ENCODE peak calls at places on chromosomes 2 and 18, in six cellular contexts. W, N, A, D, L and K are unnamed samples.

GRCh38 chr18:63971320-63972071 is 1.6 kb downstream of the SERPINB8 start:
- DNase-seq in W (no peak), N (no peak), A (no peak), D (no peak), L (no peak), K (no peak)

GRCh38 chr2:77513191-77513590 is 9.0 kb downstream of the LRRTM4 start:
- DNase-seq in W (no peak), N (no peak), A (no peak), D (no peak), L (no peak), K (no peak)

GRCh38 chr2:1590611-1591460 is 153.5 kb downstream of the PXDN start:
- DNase-seq in W (peak; percentile 54), N (no peak), A (no peak), D (no peak), L (peak; percentile 31), K (peak; percentile 65)

GRCh38 chr2:230825354-230825753 is 39.4 kb upstream of the ITM2C start:
- DNase-seq in W (no peak), N (no peak), A (no peak), D (no peak), L (no peak), K (no peak)

GRCh38 chr2:162210385-162210784 is 32.9 kb downstream of the FAP start:
- DNase-seq in W (no peak), N (no peak), A (no peak), D (no peak), L (no peak), K (no peak)

GRCh38 chr2:120738786-120739771 is 3.4 kb downstream of the GLI2 start:
- DNase-seq in W (no peak), N (no peak), A (no peak), D (no peak), L (no peak), K (no peak)

GRCh38 chr2:160646684-160647444 is 153.3 kb upstream of the RBMS1 start:
- DNase-seq in W (no peak), N (no peak), A (no peak), D (no peak), L (no peak), K (no peak)

GRCh38 chr2:120684225-120684624 is 51.4 kb upstream of the GLI2 start:
- DNase-seq in W (peak; percentile 55), N (no peak), A (no peak), D (no peak), L (no peak), K (peak; percentile 47)

GRCh38 chr2:190069936-190070696 is 7.6 kb upstream of the MSTN start:
- DNase-seq in W (peak; percentile 80), N (peak; percentile 67), A (peak; percentile 26), D (no peak), L (no peak), K (peak; percentile 83)

GRCh38 chr2:240888130-240888889 is 7.6 kb downstream of the MAB21L4 start:
- DNase-seq in W (no peak), N (no peak), A (no peak), D (peak; percentile 11), L (peak; percentile 70), K (no peak)

GRCh38 chr2:12702661-12703121 is 14.0 kb upstream of the TRIB2 start:
- DNase-seq in W (peak; percentile 93), N (peak; percentile 44), A (no peak), D (no peak), L (no peak), K (peak; percentile 93)

GRCh38 chr2:188665196-188665595 is 309.0 kb upstream of the COL3A1 start:
- DNase-seq in W (peak; percentile 55), N (no peak), A (no peak), D (no peak), L (no peak), K (peak; percentile 84)

GRCh38 chr2:40105593-40105992 is 326.5 kb upstream of the THUMPD2 start:
- DNase-seq in W (peak; percentile 51), N (no peak), A (no peak), D (no peak), L (no peak), K (peak; percentile 33)

GRCh38 chr2:202883987-202884675 is 12.6 kb upstream of the ICA1L start:
- DNase-seq in W (peak; percentile 29), N (no peak), A (no peak), D (no peak), L (no peak), K (peak; percentile 68)

GRCh38 chr2:8582850-8583399 is 98.9 kb upstream of the ID2 start:
- DNase-seq in W (no peak), N (no peak), A (no peak), D (no peak), L (peak; percentile 75), K (no peak)

GRCh38 chr2:8584174-8585066 is 97.4 kb upstream of the ID2 start:
- DNase-seq in W (no peak), N (no peak), A (no peak), D (no peak), L (peak; percentile 75), K (no peak)

GRCh38 chr2:8582191-8582849 is 99.5 kb upstream of the ID2 start:
- DNase-seq in W (no peak), N (no peak), A (no peak), D (no peak), L (no peak), K (no peak)

GRCh38 chr2:8581601-8582041 is 100.2 kb upstream of the ID2 start:
- DNase-seq in W (no peak), N (no peak), A (no peak), D (no peak), L (no peak), K (no peak)

DNA sequence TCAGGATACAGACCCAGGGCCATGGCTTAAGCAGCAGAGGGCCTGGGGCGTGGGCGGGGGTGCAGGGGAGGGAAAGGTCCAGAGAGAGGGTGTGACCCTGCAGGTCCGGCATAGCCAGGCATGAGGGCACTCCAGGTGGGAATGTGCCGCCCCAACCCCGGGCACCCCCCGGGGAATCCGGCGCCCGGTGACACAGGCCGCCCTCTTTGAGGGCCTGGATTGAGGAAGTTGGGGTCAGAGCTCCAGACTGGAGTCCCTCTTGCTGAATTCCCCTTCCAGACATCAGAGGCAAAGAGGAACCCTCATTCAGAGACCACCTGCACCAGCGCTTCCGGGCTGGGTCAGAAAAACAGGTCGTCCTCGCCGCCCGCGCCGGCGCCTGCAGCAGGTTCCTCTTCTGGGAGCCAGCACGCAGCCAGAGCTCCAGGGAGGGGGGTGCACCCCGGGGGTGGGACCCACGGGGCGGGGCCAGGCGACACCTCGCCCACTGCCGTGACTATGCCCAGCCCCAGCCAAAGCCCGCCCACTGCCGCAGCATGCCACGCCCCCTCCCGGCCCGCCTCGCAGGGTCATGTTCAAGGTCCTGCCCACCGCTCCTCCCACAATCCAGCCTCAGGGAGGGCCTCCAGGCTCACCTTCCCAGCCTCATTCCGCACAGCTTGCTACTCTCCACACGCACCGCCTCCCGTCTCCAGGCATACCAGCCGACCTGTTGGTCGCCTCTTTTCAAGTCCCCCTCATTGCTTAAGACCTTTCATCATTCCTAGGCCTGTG is 98.3 kb upstream of the ID2 start:
- DNase-seq in W (peak; percentile 65), N (peak; percentile 85), A (peak; percentile 66), D (peak; percentile 95), L (peak; percentile 99), K (peak; percentile 56)
- H3K4me3 ChIP-seq in W (no peak overlapping the region), N (peak overlapping the region; percentile 30), A (no peak overlapping the region), D (peak overlapping the region; percentile 27), L (no peak overlapping the region), K (no peak overlapping the region)

DNA sequence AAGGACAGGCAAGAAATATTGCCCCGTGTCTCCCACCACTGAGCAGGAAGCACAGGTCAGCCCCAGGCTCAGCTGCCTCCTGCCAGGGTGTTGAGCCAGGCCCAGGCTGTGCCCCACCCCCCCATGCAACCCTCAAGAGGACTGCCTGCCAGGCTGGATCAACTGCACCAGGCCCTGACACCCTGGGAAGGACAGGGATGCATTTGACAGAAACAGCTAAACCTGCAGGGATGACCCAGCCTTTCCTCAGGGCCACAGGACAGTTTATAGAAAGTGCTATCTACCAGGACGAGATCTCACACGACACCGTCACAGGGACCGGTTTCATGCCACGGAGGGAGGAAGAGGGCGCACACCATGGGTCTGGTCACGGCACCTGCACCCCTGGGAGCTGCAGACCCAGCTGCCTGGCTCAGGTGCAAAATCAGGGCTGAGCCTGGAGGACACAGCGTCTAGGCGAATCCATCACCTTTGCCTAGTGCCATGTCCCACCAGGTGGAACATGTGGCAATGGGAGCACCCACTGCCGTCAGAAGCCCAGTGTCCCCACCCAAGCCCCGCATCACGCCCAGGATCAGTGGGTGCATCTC is 89.7 kb downstream of the TMEM18 start:
- DNase-seq in W (no peak), N (no peak), A (no peak), D (no peak), L (no peak), K (no peak)
- TF ChIP-seq CTCF in W (no peak), N (no peak), A (no peak), D (no peak), L (no peak), K (no peak)

GRCh38 chr18:28079883-28080282 is 97.0 kb downstream of the CDH2 start:
- DNase-seq in W (no peak), N (no peak), A (no peak), D (no peak), L (no peak), K (no peak)

GRCh38 chr18:28078298-28078697 is 98.6 kb downstream of the CDH2 start:
- DNase-seq in W (no peak), N (no peak), A (no peak), D (no peak), L (no peak), K (no peak)

GRCh38 chr18:28080876-28081300 is 96.0 kb downstream of the CDH2 start:
- DNase-seq in W (no peak), N (no peak), A (peak; percentile 76), D (no peak), L (no peak), K (no peak)

GRCh38 chr18:28081516-28081915 is 95.4 kb downstream of the CDH2 start:
- DNase-seq in W (no peak), N (no peak), A (no peak), D (no peak), L (no peak), K (no peak)

DNA sequence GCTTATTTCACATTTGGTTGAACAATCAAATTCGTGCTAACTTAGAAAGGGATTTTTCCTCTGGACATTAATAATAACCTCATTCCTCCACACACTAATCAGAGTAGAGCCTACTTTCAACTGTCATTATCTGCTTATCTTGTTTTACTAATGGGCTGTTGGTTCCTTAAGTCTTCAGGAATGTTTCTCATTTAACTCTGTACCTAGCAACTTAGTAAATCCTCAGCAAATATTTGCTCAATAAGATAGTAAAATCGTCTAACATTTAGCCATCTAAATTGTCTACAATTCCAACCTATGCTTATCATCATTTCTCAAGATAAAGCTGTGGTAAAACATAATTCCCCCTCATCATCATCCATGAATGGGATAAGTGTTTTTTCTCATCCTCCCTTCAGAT is 98.1 kb downstream of the CDH2 start:
- DNase-seq in W (no peak), N (no peak), A (no peak), D (no peak), L (no peak), K (no peak)
- H3K4me3 ChIP-seq in W (no peak overlapping the region), N (no peak overlapping the region), A (no peak overlapping the region), D (no peak overlapping the region), L (no peak overlapping the region), K (no peak overlapping the region)

DNA sequence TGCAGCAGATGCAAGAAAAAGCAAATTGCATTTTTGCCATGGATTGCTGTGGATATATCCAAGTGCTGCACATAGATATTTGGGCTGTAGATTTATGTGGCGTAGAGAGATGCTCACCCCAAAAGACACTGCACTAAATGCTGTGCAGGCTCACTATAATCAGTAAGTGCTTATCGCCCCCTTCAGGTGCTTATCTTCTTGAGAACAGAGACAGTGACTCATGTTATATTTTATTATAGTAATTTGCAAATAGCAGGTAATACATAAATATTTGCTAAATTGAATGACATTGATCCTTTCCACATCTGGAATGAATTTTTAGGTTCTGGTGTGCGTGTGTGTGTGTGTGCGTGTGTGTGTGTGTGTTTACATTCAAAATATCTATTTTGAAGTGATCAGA is 36.8 kb upstream of the PLEKHM3 start:
- DNase-seq in W (no peak), N (peak; percentile 38), A (no peak), D (no peak), L (no peak), K (no peak)
- TF ChIP-seq CTCF in W (no peak), N (no peak), A (no peak), D (no peak), L (no peak), K (peak; percentile 20)

GRCh38 chr18:58624011-58624410 is 4.9 kb downstream of the ALPK2 start:
- DNase-seq in W (no peak), N (no peak), A (no peak), D (no peak), L (no peak), K (no peak)
- H3K4me3 ChIP-seq in W (no peak overlapping the region), N (no peak overlapping the region), A (no peak overlapping the region), D (no peak overlapping the region), L (no peak overlapping the region), K (no peak overlapping the region)